ENCODE peak calls at places on chromosomes 16 and 17, in ten cellular contexts. One of them, this sample, is unnamed.

GRCh38 chr16:86662740-86663139 is 84.4 kb downstream of the FOXL1 start:
- DNase-seq in mammary epithelial cell: no peak
- DNase-seq in A549: no peak
- DNase-seq in AG04450: no peak
- DNase-seq in epithelial cell of esophagus: no peak
- DNase-seq in ascending aorta: no peak
- DNase-seq in stomach: no peak
- DNase-seq in right atrium auricular region: no peak
- DNase-seq in astrocyte of the cerebellum: no peak
- DNase-seq in nephron progenitor cell: no peak
- DNase-seq in this sample: no peak

GRCh38 chr17:55418369-55419268 is 3.0 kb downstream of the MMD start:
- DNase-seq in ascending aorta: no peak
- DNase-seq in mammary epithelial cell: no peak
- DNase-seq in astrocyte of the cerebellum: no peak
- DNase-seq in stomach: no peak
- DNase-seq in epithelial cell of esophagus: no peak
- DNase-seq in nephron progenitor cell: no peak
- DNase-seq in right atrium auricular region: no peak
- DNase-seq in A549: no peak
- DNase-seq in AG04450: no peak
- DNase-seq in this sample: no peak

GRCh38 chr17:73062726-73063125 is 29.8 kb downstream of the SLC39A11 start:
- DNase-seq in nephron progenitor cell: no peak
- DNase-seq in stomach: no peak
- DNase-seq in right atrium auricular region: no peak
- DNase-seq in AG04450: no peak
- DNase-seq in A549: no peak
- DNase-seq in astrocyte of the cerebellum: no peak
- DNase-seq in mammary epithelial cell: no peak
- DNase-seq in epithelial cell of esophagus: no peak
- DNase-seq in ascending aorta: no peak
- DNase-seq in this sample: no peak

GRCh38 chr17:156094-156621 is 18.8 kb downstream of the SCGB1C2 start:
- DNase-seq in AG04450: no peak
- DNase-seq in nephron progenitor cell: no peak
- DNase-seq in ascending aorta: no peak
- DNase-seq in epithelial cell of esophagus: no peak
- DNase-seq in A549: no peak
- DNase-seq in stomach: no peak
- DNase-seq in astrocyte of the cerebellum: no peak
- DNase-seq in mammary epithelial cell: no peak
- DNase-seq in right atrium auricular region: no peak
- DNase-seq in this sample: peak

GRCh38 chr17:69828087-69828486 is 246.9 kb upstream of the KCNJ16 start:
- DNase-seq in right atrium auricular region: no peak
- DNase-seq in ascending aorta: no peak
- DNase-seq in nephron progenitor cell: no peak
- DNase-seq in stomach: peak
- DNase-seq in mammary epithelial cell: peak
- DNase-seq in AG04450: no peak
- DNase-seq in A549: no peak
- DNase-seq in epithelial cell of esophagus: no peak
- DNase-seq in astrocyte of the cerebellum: peak
- DNase-seq in this sample: no peak

GRCh38 chr17:45782889-45783592 is 1.1 kb upstream of the CRHR1 start:
- DNase-seq in ascending aorta: no peak
- DNase-seq in astrocyte of the cerebellum: no peak
- DNase-seq in AG04450: no peak
- DNase-seq in A549: peak
- DNase-seq in stomach: no peak
- DNase-seq in mammary epithelial cell: no peak
- DNase-seq in epithelial cell of esophagus: no peak
- DNase-seq in nephron progenitor cell: peak
- DNase-seq in right atrium auricular region: no peak
- DNase-seq in this sample: no peak

GRCh38 chr17:37365589-37365988 is 10.2 kb upstream of the C17orf78 start:
- DNase-seq in ascending aorta: no peak
- DNase-seq in mammary epithelial cell: no peak
- DNase-seq in epithelial cell of esophagus: peak
- DNase-seq in stomach: no peak
- DNase-seq in AG04450: no peak
- DNase-seq in A549: peak
- DNase-seq in nephron progenitor cell: no peak
- DNase-seq in right atrium auricular region: no peak
- DNase-seq in astrocyte of the cerebellum: no peak
- DNase-seq in this sample: no peak

GRCh38 chr16:8718753-8719386 is 44.5 kb downstream of the ABAT start:
- DNase-seq in stomach: no peak
- DNase-seq in ascending aorta: no peak
- DNase-seq in astrocyte of the cerebellum: no peak
- DNase-seq in epithelial cell of esophagus: no peak
- DNase-seq in right atrium auricular region: no peak
- DNase-seq in AG04450: no peak
- DNase-seq in A549: no peak
- DNase-seq in nephron progenitor cell: no peak
- DNase-seq in mammary epithelial cell: no peak
- DNase-seq in this sample: no peak

GRCh38 chr16:75374388-75374787 is 58.9 kb downstream of the CFDP1 start:
- DNase-seq in ascending aorta: no peak
- DNase-seq in epithelial cell of esophagus: no peak
- DNase-seq in mammary epithelial cell: no peak
- DNase-seq in astrocyte of the cerebellum: no peak
- DNase-seq in right atrium auricular region: no peak
- DNase-seq in nephron progenitor cell: no peak
- DNase-seq in stomach: no peak
- DNase-seq in AG04450: no peak
- DNase-seq in A549: no peak
- DNase-seq in this sample: no peak

GRCh38 chr16:74984194-74984669 is 691 bp downstream of the WDR59 start:
- DNase-seq in stomach: no peak
- DNase-seq in A549: peak
- DNase-seq in mammary epithelial cell: peak
- DNase-seq in epithelial cell of esophagus: peak
- DNase-seq in nephron progenitor cell: no peak
- DNase-seq in ascending aorta: no peak
- DNase-seq in right atrium auricular region: no peak
- DNase-seq in astrocyte of the cerebellum: no peak
- DNase-seq in AG04450: no peak
- DNase-seq in this sample: no peak

GRCh38 chr16:1859650-1860049 is 12.3 kb downstream of the MEIOB start:
- DNase-seq in nephron progenitor cell: no peak
- DNase-seq in astrocyte of the cerebellum: no peak
- DNase-seq in ascending aorta: no peak
- DNase-seq in AG04450: no peak
- DNase-seq in right atrium auricular region: no peak
- DNase-seq in A549: no peak
- DNase-seq in epithelial cell of esophagus: no peak
- DNase-seq in stomach: peak
- DNase-seq in mammary epithelial cell: no peak
- DNase-seq in this sample: no peak

GRCh38 chr16:8768701-8769100 is 28.7 kb downstream of the TMEM186 start:
- DNase-seq in A549: no peak
- DNase-seq in epithelial cell of esophagus: no peak
- DNase-seq in AG04450: no peak
- DNase-seq in ascending aorta: no peak
- DNase-seq in mammary epithelial cell: no peak
- DNase-seq in stomach: no peak
- DNase-seq in nephron progenitor cell: peak
- DNase-seq in right atrium auricular region: no peak
- DNase-seq in astrocyte of the cerebellum: no peak
- DNase-seq in this sample: peak

GRCh38 chr17:58427807-58428206 is 10.5 kb upstream of the RNF43 start:
- DNase-seq in mammary epithelial cell: no peak
- DNase-seq in stomach: no peak
- DNase-seq in astrocyte of the cerebellum: no peak
- DNase-seq in epithelial cell of esophagus: no peak
- DNase-seq in ascending aorta: no peak
- DNase-seq in nephron progenitor cell: no peak
- DNase-seq in AG04450: no peak
- DNase-seq in A549: no peak
- DNase-seq in right atrium auricular region: no peak
- DNase-seq in this sample: no peak

GRCh38 chr16:8655184-8655717 is 19.2 kb upstream of the ABAT start:
- DNase-seq in right atrium auricular region: no peak
- DNase-seq in ascending aorta: no peak
- DNase-seq in AG04450: no peak
- DNase-seq in mammary epithelial cell: peak
- DNase-seq in astrocyte of the cerebellum: no peak
- DNase-seq in nephron progenitor cell: peak
- DNase-seq in epithelial cell of esophagus: peak
- DNase-seq in A549: peak
- DNase-seq in stomach: peak
- DNase-seq in this sample: peak

GRCh38 chr17:64186171-64187092 is 56.5 kb upstream of the ERN1 start:
- DNase-seq in AG04450: no peak
- DNase-seq in nephron progenitor cell: no peak
- DNase-seq in stomach: no peak
- DNase-seq in astrocyte of the cerebellum: no peak
- DNase-seq in epithelial cell of esophagus: no peak
- DNase-seq in mammary epithelial cell: no peak
- DNase-seq in right atrium auricular region: peak
- DNase-seq in A549: no peak
- DNase-seq in ascending aorta: no peak
- DNase-seq in this sample: no peak

GRCh38 chr16:78789556-78789955 is 690.1 kb downstream of the WWOX start:
- DNase-seq in stomach: no peak
- DNase-seq in A549: no peak
- DNase-seq in ascending aorta: no peak
- DNase-seq in epithelial cell of esophagus: no peak
- DNase-seq in nephron progenitor cell: no peak
- DNase-seq in astrocyte of the cerebellum: no peak
- DNase-seq in right atrium auricular region: no peak
- DNase-seq in mammary epithelial cell: no peak
- DNase-seq in AG04450: no peak
- DNase-seq in this sample: no peak

DNA sequence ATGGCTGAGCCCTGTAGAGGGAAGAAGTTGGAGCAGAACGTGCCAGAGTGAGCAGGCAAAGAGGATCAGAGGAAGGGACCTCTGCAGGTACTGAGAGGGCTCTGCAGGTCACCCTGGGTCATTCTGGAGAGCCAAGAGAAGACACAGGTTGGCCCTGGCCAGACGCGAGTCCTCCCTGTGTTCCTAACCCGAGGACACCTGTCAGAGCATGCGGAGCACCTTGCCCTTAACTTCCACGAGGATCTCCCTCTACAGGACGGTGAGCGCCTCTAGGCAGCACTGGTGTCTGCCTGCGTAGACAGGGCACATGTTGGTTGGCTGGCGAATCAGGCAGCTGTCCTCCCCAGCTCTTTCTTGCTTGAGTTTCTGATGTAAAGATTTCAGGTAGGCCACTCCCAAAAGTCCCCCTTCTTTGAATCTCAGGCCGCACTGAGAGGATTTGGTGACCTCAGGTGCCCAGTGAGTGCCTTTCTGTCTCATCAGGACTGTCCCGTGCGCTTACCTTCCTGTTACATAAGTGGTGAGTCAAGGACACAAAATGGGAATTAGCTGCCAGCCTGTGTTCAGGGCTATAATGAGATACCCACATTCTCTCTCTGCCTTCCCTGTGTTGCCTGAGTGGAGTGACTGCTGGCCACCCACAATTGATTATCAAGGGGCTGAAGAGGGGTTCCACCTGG is 45.3 kb downstream of the MPRIP start:
- DNase-seq in A549: no peak
- DNase-seq in right atrium auricular region: no peak
- DNase-seq in mammary epithelial cell: no peak
- DNase-seq in astrocyte of the cerebellum: no peak
- DNase-seq in ascending aorta: no peak
- DNase-seq in epithelial cell of esophagus: peak
- DNase-seq in AG04450: no peak
- DNase-seq in stomach: no peak
- DNase-seq in nephron progenitor cell: no peak
- DNase-seq in this sample: peak
- TF ChIP-seq CTCF in A549: no peak
- TF ChIP-seq CTCF in right atrium auricular region: no peak
- TF ChIP-seq CTCF in mammary epithelial cell: no peak
- TF ChIP-seq CTCF in astrocyte of the cerebellum: no peak
- TF ChIP-seq CTCF in ascending aorta: no peak
- TF ChIP-seq CTCF in epithelial cell of esophagus: no peak
- TF ChIP-seq CTCF in AG04450: no peak
- TF ChIP-seq CTCF in stomach: no peak
- TF ChIP-seq CTCF in nephron progenitor cell: no peak
- TF ChIP-seq CTCF in this sample: no peak

DNA sequence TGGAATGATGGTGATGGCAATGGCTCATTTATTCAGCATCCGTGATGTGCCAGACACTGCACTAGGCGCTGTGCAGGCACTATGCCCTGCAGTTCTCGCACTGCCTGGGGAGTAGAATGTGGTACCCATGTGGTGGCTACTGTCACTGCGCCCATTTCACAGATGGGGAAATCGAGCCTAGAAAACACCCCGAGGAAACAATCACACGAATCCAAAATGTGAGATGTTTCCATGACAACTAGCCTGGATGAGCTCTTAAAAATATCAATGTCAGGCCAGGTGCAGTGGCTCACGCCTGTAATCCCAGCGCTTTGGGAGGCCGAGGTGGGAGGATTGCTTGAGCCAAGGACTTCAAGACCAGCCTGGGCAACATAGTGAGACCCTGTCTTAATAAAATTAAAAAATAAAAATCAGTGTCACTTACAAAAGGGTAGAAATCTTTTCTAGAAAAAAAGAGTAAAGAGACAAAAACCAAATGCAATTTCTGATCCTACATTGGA is 57.9 kb upstream of the TNRC6A start:
- DNase-seq in AG04450: no peak
- DNase-seq in nephron progenitor cell: no peak
- DNase-seq in epithelial cell of esophagus: no peak
- DNase-seq in stomach: no peak
- DNase-seq in mammary epithelial cell: no peak
- DNase-seq in astrocyte of the cerebellum: no peak
- DNase-seq in ascending aorta: no peak
- DNase-seq in A549: no peak
- DNase-seq in right atrium auricular region: no peak
- DNase-seq in this sample: no peak
- TF ChIP-seq CTCF in AG04450: no peak
- TF ChIP-seq CTCF in nephron progenitor cell: no peak
- TF ChIP-seq CTCF in epithelial cell of esophagus: no peak
- TF ChIP-seq CTCF in stomach: no peak
- TF ChIP-seq CTCF in mammary epithelial cell: no peak
- TF ChIP-seq CTCF in astrocyte of the cerebellum: no peak
- TF ChIP-seq CTCF in ascending aorta: no peak
- TF ChIP-seq CTCF in A549: no peak
- TF ChIP-seq CTCF in right atrium auricular region: no peak
- TF ChIP-seq CTCF in this sample: peak

GRCh38 chr16:72195609-72196008 is 23.7 kb upstream of the PMFBP1 start:
- DNase-seq in right atrium auricular region: no peak
- DNase-seq in epithelial cell of esophagus: no peak
- DNase-seq in ascending aorta: no peak
- DNase-seq in A549: no peak
- DNase-seq in nephron progenitor cell: peak
- DNase-seq in mammary epithelial cell: no peak
- DNase-seq in AG04450: no peak
- DNase-seq in astrocyte of the cerebellum: no peak
- DNase-seq in stomach: no peak
- DNase-seq in this sample: no peak
- TF ChIP-seq CTCF in right atrium auricular region: no peak
- TF ChIP-seq CTCF in epithelial cell of esophagus: peak
- TF ChIP-seq CTCF in ascending aorta: no peak
- TF ChIP-seq CTCF in A549: no peak
- TF ChIP-seq CTCF in nephron progenitor cell: peak
- TF ChIP-seq CTCF in mammary epithelial cell: no peak
- TF ChIP-seq CTCF in AG04450: no peak
- TF ChIP-seq CTCF in astrocyte of the cerebellum: no peak
- TF ChIP-seq CTCF in stomach: no peak
- TF ChIP-seq CTCF in this sample: peak

GRCh38 chr16:10947211-10947787 is 2.9 kb downstream of the CLEC16A start:
- DNase-seq in epithelial cell of esophagus: no peak
- DNase-seq in nephron progenitor cell: no peak
- DNase-seq in ascending aorta: no peak
- DNase-seq in stomach: no peak
- DNase-seq in AG04450: no peak
- DNase-seq in A549: no peak
- DNase-seq in mammary epithelial cell: no peak
- DNase-seq in right atrium auricular region: no peak
- DNase-seq in astrocyte of the cerebellum: no peak
- DNase-seq in this sample: no peak
- TF ChIP-seq CTCF in epithelial cell of esophagus: no peak
- TF ChIP-seq CTCF in nephron progenitor cell: no peak
- TF ChIP-seq CTCF in ascending aorta: no peak
- TF ChIP-seq CTCF in stomach: no peak
- TF ChIP-seq CTCF in AG04450: no peak
- TF ChIP-seq CTCF in A549: no peak
- TF ChIP-seq CTCF in mammary epithelial cell: no peak
- TF ChIP-seq CTCF in right atrium auricular region: no peak
- TF ChIP-seq CTCF in astrocyte of the cerebellum: no peak
- TF ChIP-seq CTCF in this sample: no peak

This sample was measured in chondrocyte.